ENCODE peak calls at places on chromosomes 7 and 10, in five cellular contexts. One of them, this sample, is unnamed.

GRCh38 chr10:119657725-119658124 is 6.5 kb downstream of the BAG3 start:
- DNase-seq in heart right ventricle: no peak
- DNase-seq in retinal pigment epithelial cell: no peak
- DNase-seq in fibroblast of pulmonary artery: no peak
- DNase-seq in left ventricle myocardium inferior: no peak
- DNase-seq in this sample: no peak

GRCh38 chr7:17516768-17517167 is 218.3 kb downstream of the AHR start:
- DNase-seq in heart right ventricle: no peak
- DNase-seq in retinal pigment epithelial cell: no peak
- DNase-seq in fibroblast of pulmonary artery: no peak
- DNase-seq in left ventricle myocardium inferior: no peak
- DNase-seq in this sample: no peak

GRCh38 chr7:13198741-13199140 is 511.3 kb downstream of the ARL4A start:
- DNase-seq in heart right ventricle: no peak
- DNase-seq in retinal pigment epithelial cell: no peak
- DNase-seq in fibroblast of pulmonary artery: peak
- DNase-seq in left ventricle myocardium inferior: no peak
- DNase-seq in this sample: no peak

GRCh38 chr7:81031243-81031642 is 112.4 kb upstream of the SEMA3C start:
- DNase-seq in heart right ventricle: no peak
- DNase-seq in retinal pigment epithelial cell: no peak
- DNase-seq in fibroblast of pulmonary artery: no peak
- DNase-seq in left ventricle myocardium inferior: no peak
- DNase-seq in this sample: no peak

GRCh38 chr7:95794917-95795515 is 22.7 kb downstream of the DYNC1I1 start:
- DNase-seq in heart right ventricle: no peak
- DNase-seq in retinal pigment epithelial cell: no peak
- DNase-seq in fibroblast of pulmonary artery: peak
- DNase-seq in left ventricle myocardium inferior: no peak
- DNase-seq in this sample: peak

GRCh38 chr10:71740069-71740468 is 20.5 kb upstream of the C10orf105 start:
- DNase-seq in heart right ventricle: no peak
- DNase-seq in retinal pigment epithelial cell: peak
- DNase-seq in fibroblast of pulmonary artery: peak
- DNase-seq in left ventricle myocardium inferior: no peak
- DNase-seq in this sample: no peak

GRCh38 chr7:116911799-116912198 is 41.5 kb upstream of the ST7 start:
- DNase-seq in heart right ventricle: no peak
- DNase-seq in retinal pigment epithelial cell: no peak
- DNase-seq in fibroblast of pulmonary artery: no peak
- DNase-seq in left ventricle myocardium inferior: no peak
- DNase-seq in this sample: no peak

GRCh38 chr10:76133597-76134255 is 702.3 kb downstream of the LRMDA start:
- DNase-seq in heart right ventricle: no peak
- DNase-seq in retinal pigment epithelial cell: no peak
- DNase-seq in fibroblast of pulmonary artery: no peak
- DNase-seq in left ventricle myocardium inferior: no peak
- DNase-seq in this sample: no peak

GRCh38 chr7:39644170-39644569 is 20.8 kb downstream of the RALA start:
- DNase-seq in heart right ventricle: no peak
- DNase-seq in retinal pigment epithelial cell: no peak
- DNase-seq in fibroblast of pulmonary artery: peak
- DNase-seq in left ventricle myocardium inferior: no peak
- DNase-seq in this sample: peak

GRCh38 chr10:118926018-118926417 is 103.5 kb upstream of the NANOS1 start:
- DNase-seq in heart right ventricle: no peak
- DNase-seq in retinal pigment epithelial cell: no peak
- DNase-seq in fibroblast of pulmonary artery: no peak
- DNase-seq in left ventricle myocardium inferior: no peak
- DNase-seq in this sample: no peak

GRCh38 chr10:14071956-14072355 is 258.8 kb downstream of the FRMD4A start:
- DNase-seq in heart right ventricle: no peak
- DNase-seq in retinal pigment epithelial cell: no peak
- DNase-seq in fibroblast of pulmonary artery: no peak
- DNase-seq in left ventricle myocardium inferior: no peak
- DNase-seq in this sample: no peak

GRCh38 chr7:151428393-151429231 is 11.3 kb downstream of the CRYGN start:
- DNase-seq in heart right ventricle: no peak
- DNase-seq in retinal pigment epithelial cell: peak
- DNase-seq in fibroblast of pulmonary artery: peak
- DNase-seq in left ventricle myocardium inferior: no peak
- DNase-seq in this sample: peak

GRCh38 chr7:71229201-71229600 is 97.3 kb downstream of the GALNT17 start:
- DNase-seq in heart right ventricle: no peak
- DNase-seq in retinal pigment epithelial cell: no peak
- DNase-seq in fibroblast of pulmonary artery: no peak
- DNase-seq in left ventricle myocardium inferior: no peak
- DNase-seq in this sample: no peak

GRCh38 chr10:103776878-103777591 is 78.3 kb downstream of the SH3PXD2A start:
- DNase-seq in heart right ventricle: peak
- DNase-seq in retinal pigment epithelial cell: no peak
- DNase-seq in fibroblast of pulmonary artery: no peak
- DNase-seq in left ventricle myocardium inferior: peak
- DNase-seq in this sample: no peak

GRCh38 chr7:75875113-75876080 is 3.4 kb upstream of the RHBDD2 start:
- DNase-seq in heart right ventricle: no peak
- DNase-seq in retinal pigment epithelial cell: no peak
- DNase-seq in fibroblast of pulmonary artery: no peak
- DNase-seq in left ventricle myocardium inferior: no peak
- DNase-seq in this sample: no peak

GRCh38 chr10:90947025-90947960 is 26.4 kb upstream of the ANKRD1 start:
- DNase-seq in heart right ventricle: no peak
- DNase-seq in retinal pigment epithelial cell: no peak
- DNase-seq in fibroblast of pulmonary artery: peak
- DNase-seq in left ventricle myocardium inferior: no peak
- DNase-seq in this sample: peak

GRCh38 chr10:99531696-99532050 is 1.1 kb upstream of the NKX2-3 start:
- DNase-seq in heart right ventricle: no peak
- DNase-seq in retinal pigment epithelial cell: no peak
- DNase-seq in fibroblast of pulmonary artery: no peak
- DNase-seq in left ventricle myocardium inferior: no peak
- DNase-seq in this sample: no peak

GRCh38 chr7:152674860-152675760 is 831 bp downstream of the XRCC2 start:
- DNase-seq in heart right ventricle: no peak
- DNase-seq in retinal pigment epithelial cell: no peak
- DNase-seq in fibroblast of pulmonary artery: peak
- DNase-seq in left ventricle myocardium inferior: no peak
- DNase-seq in this sample: peak

GRCh38 chr10:132710036-132710686 is 75.8 kb downstream of the NKX6-2 start:
- DNase-seq in heart right ventricle: peak
- DNase-seq in retinal pigment epithelial cell: no peak
- DNase-seq in fibroblast of pulmonary artery: no peak
- DNase-seq in left ventricle myocardium inferior: peak
- DNase-seq in this sample: no peak

GRCh38 chr10:31944071-31944433 is 15.4 kb upstream of the ARHGAP12 start:
- DNase-seq in heart right ventricle: no peak
- DNase-seq in retinal pigment epithelial cell: no peak
- DNase-seq in fibroblast of pulmonary artery: no peak
- DNase-seq in left ventricle myocardium inferior: no peak
- DNase-seq in this sample: no peak

GRCh38 chr7:151192002-151192539 is 5.0 kb upstream of the ASB10 start:
- DNase-seq in heart right ventricle: no peak
- DNase-seq in retinal pigment epithelial cell: no peak
- DNase-seq in fibroblast of pulmonary artery: no peak
- DNase-seq in left ventricle myocardium inferior: no peak
- DNase-seq in this sample: no peak

GRCh38 chr7:141013345-141013715 is 1.4 kb downstream of the MRPS33 start:
- DNase-seq in heart right ventricle: no peak
- DNase-seq in retinal pigment epithelial cell: no peak
- DNase-seq in fibroblast of pulmonary artery: no peak
- DNase-seq in left ventricle myocardium inferior: no peak
- DNase-seq in this sample: no peak

GRCh38 chr7:142030294-142030693 is 34.6 kb downstream of the MGAM start:
- DNase-seq in heart right ventricle: no peak
- DNase-seq in retinal pigment epithelial cell: no peak
- DNase-seq in fibroblast of pulmonary artery: peak
- DNase-seq in left ventricle myocardium inferior: no peak
- DNase-seq in this sample: no peak

GRCh38 chr7:142025896-142026295 is 30.2 kb downstream of the MGAM start:
- DNase-seq in heart right ventricle: no peak
- DNase-seq in retinal pigment epithelial cell: no peak
- DNase-seq in fibroblast of pulmonary artery: no peak
- DNase-seq in left ventricle myocardium inferior: no peak
- DNase-seq in this sample: peak

DNA sequence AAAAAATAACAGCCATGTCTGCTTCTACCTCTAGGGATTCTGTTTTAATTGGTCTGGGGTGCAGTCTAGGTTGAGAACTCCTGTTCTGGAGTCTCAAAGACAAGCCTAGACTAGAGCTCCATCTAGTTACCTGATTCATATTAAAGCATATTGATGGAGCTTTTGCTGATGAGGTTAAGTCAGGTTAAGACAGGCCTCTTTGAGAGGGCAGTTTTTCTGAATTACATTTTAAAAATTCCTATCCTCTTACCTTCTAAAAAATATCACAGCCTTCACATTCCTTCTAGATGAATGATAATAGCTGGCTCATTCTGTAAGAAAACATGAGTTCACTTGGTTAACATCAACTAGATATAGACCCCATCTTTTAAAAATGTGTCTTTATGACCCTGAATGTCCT is 28.9 kb downstream of the MGAM start:
- DNase-seq in heart right ventricle: no peak
- DNase-seq in retinal pigment epithelial cell: no peak
- DNase-seq in fibroblast of pulmonary artery: no peak
- DNase-seq in left ventricle myocardium inferior: no peak
- DNase-seq in this sample: peak
- TF ChIP-seq CTCF in heart right ventricle: no peak
- TF ChIP-seq CTCF in retinal pigment epithelial cell: no peak
- TF ChIP-seq CTCF in fibroblast of pulmonary artery: no peak
- TF ChIP-seq CTCF in left ventricle myocardium inferior: no peak
- TF ChIP-seq CTCF in this sample: no peak

GRCh38 chr7:29318853-29319718 is 124.5 kb downstream of the CHN2 start:
- DNase-seq in heart right ventricle: no peak
- DNase-seq in retinal pigment epithelial cell: no peak
- DNase-seq in fibroblast of pulmonary artery: no peak
- DNase-seq in left ventricle myocardium inferior: no peak
- DNase-seq in this sample: no peak

GRCh38 chr7:29322023-29322712 is 127.6 kb downstream of the CHN2 start:
- DNase-seq in heart right ventricle: no peak
- DNase-seq in retinal pigment epithelial cell: no peak
- DNase-seq in fibroblast of pulmonary artery: no peak
- DNase-seq in left ventricle myocardium inferior: no peak
- DNase-seq in this sample: no peak

GRCh38 chr7:29315302-29316270 is 121.0 kb downstream of the CHN2 start:
- DNase-seq in heart right ventricle: no peak
- DNase-seq in retinal pigment epithelial cell: peak
- DNase-seq in fibroblast of pulmonary artery: no peak
- DNase-seq in left ventricle myocardium inferior: no peak
- DNase-seq in this sample: no peak

GRCh38 chr7:29320577-29320976 is 126.0 kb downstream of the CHN2 start:
- DNase-seq in heart right ventricle: no peak
- DNase-seq in retinal pigment epithelial cell: no peak
- DNase-seq in fibroblast of pulmonary artery: no peak
- DNase-seq in left ventricle myocardium inferior: no peak
- DNase-seq in this sample: no peak

DNA sequence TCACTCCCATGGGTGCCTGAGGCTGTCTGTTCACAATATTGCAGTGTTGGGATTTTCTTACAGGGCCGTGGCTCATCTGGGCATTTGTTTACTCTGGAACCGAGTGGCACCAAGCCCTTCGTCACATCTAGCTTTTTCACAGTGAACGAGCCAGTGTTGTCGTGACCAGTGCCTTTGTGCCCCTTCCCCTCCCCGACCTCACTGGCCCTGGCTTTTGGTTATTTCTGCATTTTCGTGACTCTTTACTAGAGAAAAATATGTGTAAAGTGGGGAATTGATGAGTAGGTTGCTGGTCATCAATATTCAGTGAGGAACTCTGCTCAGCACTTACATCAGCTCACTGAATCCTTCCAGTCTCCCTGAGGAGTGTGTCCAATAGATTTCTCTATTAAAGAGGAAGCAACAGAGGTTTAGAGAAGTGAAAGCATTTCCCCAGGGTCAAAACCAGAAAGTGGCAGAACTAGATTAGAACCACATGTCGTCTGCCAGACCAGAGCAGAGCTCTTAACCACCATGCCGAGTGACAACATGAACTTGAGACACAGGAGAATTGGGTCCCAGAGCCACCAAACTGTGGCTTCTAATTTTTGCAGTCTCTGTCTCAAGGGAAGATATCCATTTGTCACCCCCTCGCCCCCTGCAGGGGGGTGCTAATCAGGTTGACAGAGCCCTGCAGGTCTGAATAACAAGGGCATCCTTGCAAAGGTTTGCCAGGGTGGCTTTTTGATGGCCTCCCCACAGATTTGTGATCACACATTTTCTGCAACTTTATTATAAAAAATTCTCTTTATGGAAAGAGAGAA is 125.3 kb downstream of the CHN2 start:
- DNase-seq in heart right ventricle: no peak
- DNase-seq in retinal pigment epithelial cell: no peak
- DNase-seq in fibroblast of pulmonary artery: no peak
- DNase-seq in left ventricle myocardium inferior: no peak
- DNase-seq in this sample: no peak
- H3K4me3 ChIP-seq in heart right ventricle: no peak
- H3K4me3 ChIP-seq in retinal pigment epithelial cell: no peak
- H3K4me3 ChIP-seq in fibroblast of pulmonary artery: no peak
- H3K4me3 ChIP-seq in left ventricle myocardium inferior: no peak
- H3K4me3 ChIP-seq in this sample: no peak

GRCh38 chr7:156964971-156965370 is 15.5 kb downstream of the NOM1 start:
- DNase-seq in heart right ventricle: no peak
- DNase-seq in retinal pigment epithelial cell: no peak
- DNase-seq in fibroblast of pulmonary artery: no peak
- DNase-seq in left ventricle myocardium inferior: no peak
- DNase-seq in this sample: no peak

GRCh38 chr7:156975620-156976019 is 26.1 kb downstream of the NOM1 start:
- DNase-seq in heart right ventricle: no peak
- DNase-seq in retinal pigment epithelial cell: no peak
- DNase-seq in fibroblast of pulmonary artery: no peak
- DNase-seq in left ventricle myocardium inferior: no peak
- DNase-seq in this sample: no peak

GRCh38 chr7:156968183-156968582 is 18.7 kb downstream of the NOM1 start:
- DNase-seq in heart right ventricle: no peak
- DNase-seq in retinal pigment epithelial cell: no peak
- DNase-seq in fibroblast of pulmonary artery: no peak
- DNase-seq in left ventricle myocardium inferior: no peak
- DNase-seq in this sample: no peak

GRCh38 chr7:156966387-156966786 is 16.9 kb downstream of the NOM1 start:
- DNase-seq in heart right ventricle: no peak
- DNase-seq in retinal pigment epithelial cell: no peak
- DNase-seq in fibroblast of pulmonary artery: no peak
- DNase-seq in left ventricle myocardium inferior: no peak
- DNase-seq in this sample: no peak

GRCh38 chr7:156969972-156970420 is 20.5 kb downstream of the NOM1 start:
- DNase-seq in heart right ventricle: no peak
- DNase-seq in retinal pigment epithelial cell: no peak
- DNase-seq in fibroblast of pulmonary artery: peak
- DNase-seq in left ventricle myocardium inferior: no peak
- DNase-seq in this sample: peak
- TF ChIP-seq CTCF in heart right ventricle: no peak
- TF ChIP-seq CTCF in retinal pigment epithelial cell: peak
- TF ChIP-seq CTCF in fibroblast of pulmonary artery: peak
- TF ChIP-seq CTCF in left ventricle myocardium inferior: peak
- TF ChIP-seq CTCF in this sample: no peak

DNA sequence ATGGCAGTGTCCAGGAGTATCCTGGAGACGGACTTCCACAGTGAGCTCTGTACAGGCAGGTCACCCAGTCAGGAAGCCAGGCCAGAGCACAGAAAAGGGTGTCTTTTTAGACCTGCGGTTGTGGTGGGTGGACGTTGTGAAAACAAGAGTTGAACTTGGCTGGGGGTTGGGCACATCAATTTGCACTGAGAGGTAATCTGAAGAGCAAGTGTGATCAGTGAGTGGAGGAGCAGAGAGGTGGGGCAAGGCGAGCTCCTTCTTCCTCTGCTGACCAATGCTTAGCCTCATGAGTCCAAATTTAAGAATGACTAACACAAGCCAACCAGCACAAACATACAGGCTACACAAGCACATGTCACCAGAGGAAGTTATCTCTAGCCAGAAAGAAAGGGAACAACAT is 310.8 kb downstream of the TCERG1L start:
- DNase-seq in heart right ventricle: no peak
- DNase-seq in retinal pigment epithelial cell: no peak
- DNase-seq in fibroblast of pulmonary artery: no peak
- DNase-seq in left ventricle myocardium inferior: no peak
- DNase-seq in this sample: no peak
- H3K4me3 ChIP-seq in heart right ventricle: no peak
- H3K4me3 ChIP-seq in retinal pigment epithelial cell: no peak
- H3K4me3 ChIP-seq in fibroblast of pulmonary artery: no peak
- H3K4me3 ChIP-seq in left ventricle myocardium inferior: no peak
- H3K4me3 ChIP-seq in this sample: no peak